ENCODE peak calls at places on chromosomes 1 and 21, in eight cellular contexts. One of them, this sample, is unnamed.

GRCh38 chr1:218643281-218643680 is 298.1 kb downstream of the TGFB2 start:
- DNase-seq in heart left ventricle: no peak
- DNase-seq in K562: no peak
- DNase-seq in transverse colon: no peak
- DNase-seq in adipocyte: no peak
- DNase-seq in mammary epithelial cell: no peak
- DNase-seq in gastrocnemius medialis: no peak
- DNase-seq in upper lobe of right lung: no peak
- DNase-seq in this sample: no peak

GRCh38 chr1:101174722-101175121 is 62.1 kb upstream of the S1PR1 start:
- DNase-seq in heart left ventricle: no peak
- DNase-seq in K562: no peak
- DNase-seq in transverse colon: no peak
- DNase-seq in adipocyte: peak; percentile 72
- DNase-seq in mammary epithelial cell: peak; percentile 87
- DNase-seq in gastrocnemius medialis: no peak
- DNase-seq in upper lobe of right lung: no peak
- DNase-seq in this sample: no peak

GRCh38 chr1:55367273-55367672 is 152.1 kb upstream of the USP24 start:
- DNase-seq in heart left ventricle: no peak
- DNase-seq in K562: no peak
- DNase-seq in transverse colon: no peak
- DNase-seq in adipocyte: no peak
- DNase-seq in mammary epithelial cell: no peak
- DNase-seq in gastrocnemius medialis: no peak
- DNase-seq in upper lobe of right lung: no peak
- DNase-seq in this sample: no peak

GRCh38 chr1:214492405-214493075 is 58.9 kb downstream of the PTPN14 start:
- DNase-seq in heart left ventricle: no peak
- DNase-seq in K562: no peak
- DNase-seq in transverse colon: no peak
- DNase-seq in adipocyte: no peak
- DNase-seq in mammary epithelial cell: no peak
- DNase-seq in gastrocnemius medialis: peak; percentile 21
- DNase-seq in upper lobe of right lung: no peak
- DNase-seq in this sample: no peak

GRCh38 chr1:32195531-32195930 is 4.9 kb upstream of the CCDC28B start:
- DNase-seq in heart left ventricle: no peak
- DNase-seq in K562: no peak
- DNase-seq in transverse colon: no peak
- DNase-seq in adipocyte: no peak
- DNase-seq in mammary epithelial cell: no peak
- DNase-seq in gastrocnemius medialis: no peak
- DNase-seq in upper lobe of right lung: no peak
- DNase-seq in this sample: no peak

GRCh38 chr1:235617808-235618207 is 31.8 kb downstream of the GNG4 start:
- DNase-seq in heart left ventricle: no peak
- DNase-seq in K562: no peak
- DNase-seq in transverse colon: no peak
- DNase-seq in adipocyte: peak; percentile 58
- DNase-seq in mammary epithelial cell: peak; percentile 37
- DNase-seq in gastrocnemius medialis: no peak
- DNase-seq in upper lobe of right lung: no peak
- DNase-seq in this sample: no peak

GRCh38 chr1:19646366-19646765 is 2.3 kb downstream of the NBL1 start:
- DNase-seq in heart left ventricle: no peak
- DNase-seq in K562: no peak
- DNase-seq in transverse colon: peak; percentile 89
- DNase-seq in adipocyte: no peak
- DNase-seq in mammary epithelial cell: peak; percentile 53
- DNase-seq in gastrocnemius medialis: no peak
- DNase-seq in upper lobe of right lung: no peak
- DNase-seq in this sample: no peak

GRCh38 chr1:76247261-76247852 is 172.8 kb downstream of the ST6GALNAC3 start:
- DNase-seq in heart left ventricle: no peak
- DNase-seq in K562: no peak
- DNase-seq in transverse colon: no peak
- DNase-seq in adipocyte: no peak
- DNase-seq in mammary epithelial cell: no peak
- DNase-seq in gastrocnemius medialis: no peak
- DNase-seq in upper lobe of right lung: no peak
- DNase-seq in this sample: no peak

GRCh38 chr1:13930151-13930550 is 230.2 kb downstream of the PRDM2 start:
- DNase-seq in heart left ventricle: no peak
- DNase-seq in K562: peak; percentile 52
- DNase-seq in transverse colon: no peak
- DNase-seq in adipocyte: no peak
- DNase-seq in mammary epithelial cell: no peak
- DNase-seq in gastrocnemius medialis: no peak
- DNase-seq in upper lobe of right lung: no peak
- DNase-seq in this sample: no peak

GRCh38 chr1:24085546-24085945 is 26.4 kb downstream of the MYOM3 start:
- DNase-seq in heart left ventricle: no peak
- DNase-seq in K562: no peak
- DNase-seq in transverse colon: no peak
- DNase-seq in adipocyte: peak; percentile 72
- DNase-seq in mammary epithelial cell: peak; percentile 36
- DNase-seq in gastrocnemius medialis: no peak
- DNase-seq in upper lobe of right lung: no peak
- DNase-seq in this sample: no peak

GRCh38 chr1:29761159-29761928 is 525.0 kb downstream of the PTPRU start:
- DNase-seq in heart left ventricle: no peak
- DNase-seq in K562: no peak
- DNase-seq in transverse colon: no peak
- DNase-seq in adipocyte: no peak
- DNase-seq in mammary epithelial cell: no peak
- DNase-seq in gastrocnemius medialis: no peak
- DNase-seq in upper lobe of right lung: no peak
- DNase-seq in this sample: no peak

GRCh38 chr1:84780000-84780716 is 89.9 kb upstream of the SSX2IP start:
- DNase-seq in heart left ventricle: no peak
- DNase-seq in K562: no peak
- DNase-seq in transverse colon: no peak
- DNase-seq in adipocyte: peak; percentile 63
- DNase-seq in mammary epithelial cell: peak; percentile 76
- DNase-seq in gastrocnemius medialis: no peak
- DNase-seq in upper lobe of right lung: no peak
- DNase-seq in this sample: no peak

GRCh38 chr1:66291047-66291864 is 242.7 kb upstream of the SGIP1 start:
- DNase-seq in heart left ventricle: no peak
- DNase-seq in K562: no peak
- DNase-seq in transverse colon: no peak
- DNase-seq in adipocyte: no peak
- DNase-seq in mammary epithelial cell: no peak
- DNase-seq in gastrocnemius medialis: no peak
- DNase-seq in upper lobe of right lung: no peak
- DNase-seq in this sample: no peak

DNA sequence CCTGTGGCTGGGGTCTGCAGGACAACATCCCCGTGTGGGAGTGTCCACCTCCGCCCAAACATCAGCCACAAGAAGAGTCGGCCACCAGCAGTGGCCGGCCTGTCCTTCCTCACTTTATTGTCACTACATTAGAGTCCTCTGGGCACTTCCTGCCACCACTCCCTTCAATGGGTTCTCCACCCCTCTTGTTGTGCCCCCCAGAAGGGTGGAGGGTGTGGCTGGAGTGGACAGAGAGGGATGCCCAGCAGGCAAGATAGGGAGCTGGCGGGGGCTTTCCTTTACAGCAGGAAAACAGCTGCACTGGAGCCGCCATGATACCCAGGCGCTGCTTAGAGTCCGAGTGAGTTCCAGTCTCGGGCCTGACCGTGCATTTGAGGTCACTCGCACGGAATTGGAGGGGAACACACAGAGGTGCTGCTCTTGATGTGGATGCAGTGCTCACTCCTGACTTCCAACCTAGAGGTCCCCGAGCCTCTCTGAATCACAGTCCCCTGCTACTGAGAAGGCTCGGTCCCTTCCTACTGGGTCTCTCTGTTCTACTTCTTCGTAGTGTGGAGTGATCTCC is 40.7 kb downstream of the VPS26C start:
- DNase-seq in heart left ventricle: no peak
- DNase-seq in K562: no peak
- DNase-seq in transverse colon: no peak
- DNase-seq in adipocyte: no peak
- DNase-seq in mammary epithelial cell: no peak
- DNase-seq in gastrocnemius medialis: no peak
- DNase-seq in upper lobe of right lung: no peak
- DNase-seq in this sample: no peak
- H3K36me3 ChIP-seq in heart left ventricle: peaks cover 47% of the 10 kb centered on the region
- H3K36me3 ChIP-seq in K562: peaks cover 84% of the 10 kb centered on the region
- H3K36me3 ChIP-seq in transverse colon: peaks cover 62% of the 10 kb centered on the region
- H3K36me3 ChIP-seq in adipocyte: peaks cover 83% of the 10 kb centered on the region
- H3K36me3 ChIP-seq in mammary epithelial cell: peaks cover 9% of the 10 kb centered on the region
- H3K36me3 ChIP-seq in gastrocnemius medialis: peaks cover 81% of the 10 kb centered on the region
- H3K36me3 ChIP-seq in upper lobe of right lung: peaks cover 79% of the 10 kb centered on the region
- H3K36me3 ChIP-seq in this sample: peaks cover 7% of the 10 kb centered on the region

DNA sequence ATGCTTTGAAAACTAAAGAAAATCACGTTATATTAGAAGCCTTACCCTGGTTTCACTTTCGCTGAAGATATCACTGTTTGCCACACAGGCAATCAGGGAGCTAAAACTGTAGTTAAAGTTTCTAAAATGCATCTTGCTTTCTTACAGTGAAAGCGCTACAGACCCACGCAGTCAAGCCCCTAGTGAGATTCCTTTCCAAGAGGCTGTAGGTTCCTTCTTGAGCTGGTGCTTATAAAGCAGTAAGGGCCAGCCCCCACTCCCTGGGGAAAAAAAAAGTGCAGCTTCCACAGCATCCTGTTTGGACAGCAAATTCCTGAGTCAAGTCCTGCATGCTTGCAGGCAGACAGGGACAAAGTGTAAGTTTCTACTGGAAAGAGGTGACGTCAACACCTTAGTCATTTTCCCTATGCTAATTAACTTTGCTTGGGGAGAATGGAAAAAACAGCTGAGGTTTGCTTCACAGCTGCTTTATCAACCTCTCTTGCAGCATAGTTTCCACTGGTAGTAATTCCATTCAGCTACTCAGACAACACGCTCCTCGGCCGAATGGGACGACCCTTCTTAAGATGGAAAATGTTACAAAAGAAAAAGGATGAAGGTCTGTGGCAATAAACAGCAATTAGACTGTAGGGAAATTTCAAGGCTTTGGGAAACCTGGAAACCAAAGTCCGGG is 14.7 kb upstream of the KCNE1 start:
- DNase-seq in heart left ventricle: peak; percentile 86
- DNase-seq in K562: no peak
- DNase-seq in transverse colon: peak; percentile 76
- DNase-seq in adipocyte: peak; percentile 98
- DNase-seq in mammary epithelial cell: peak; percentile 98
- DNase-seq in gastrocnemius medialis: peak; percentile 33
- DNase-seq in upper lobe of right lung: no peak
- DNase-seq in this sample: peak; percentile 76
- H3K4me3 ChIP-seq in heart left ventricle: peak overlapping the region; percentile 67
- H3K4me3 ChIP-seq in K562: no peak overlapping the region
- H3K4me3 ChIP-seq in transverse colon: peak overlapping the region; percentile 15
- H3K4me3 ChIP-seq in adipocyte: peak overlapping the region; percentile 82
- H3K4me3 ChIP-seq in mammary epithelial cell: peak overlapping the region; percentile 51
- H3K4me3 ChIP-seq in gastrocnemius medialis: peak overlapping the region; percentile 30
- H3K4me3 ChIP-seq in upper lobe of right lung: peak overlapping the region; percentile 56
- H3K4me3 ChIP-seq in this sample: peak overlapping the region; percentile 51

GRCh38 chr1:43669878-43670277 is 19.9 kb downstream of the KDM4A start:
- DNase-seq in heart left ventricle: no peak
- DNase-seq in K562: no peak
- DNase-seq in transverse colon: no peak
- DNase-seq in adipocyte: no peak
- DNase-seq in mammary epithelial cell: no peak
- DNase-seq in gastrocnemius medialis: no peak
- DNase-seq in upper lobe of right lung: no peak
- DNase-seq in this sample: no peak
- H3K36me3 ChIP-seq in heart left ventricle: peaks cover 78% of the 10 kb centered on the region
- H3K36me3 ChIP-seq in K562: peaks cover 86% of the 10 kb centered on the region
- H3K36me3 ChIP-seq in transverse colon: peaks cover 88% of the 10 kb centered on the region
- H3K36me3 ChIP-seq in adipocyte: peaks cover 88% of the 10 kb centered on the region
- H3K36me3 ChIP-seq in mammary epithelial cell: peaks cover 48% of the 10 kb centered on the region
- H3K36me3 ChIP-seq in gastrocnemius medialis: peaks cover 94% of the 10 kb centered on the region
- H3K36me3 ChIP-seq in upper lobe of right lung: peaks cover 100% of the 10 kb centered on the region
- H3K36me3 ChIP-seq in this sample: peaks cover 100% of the 10 kb centered on the region

DNA sequence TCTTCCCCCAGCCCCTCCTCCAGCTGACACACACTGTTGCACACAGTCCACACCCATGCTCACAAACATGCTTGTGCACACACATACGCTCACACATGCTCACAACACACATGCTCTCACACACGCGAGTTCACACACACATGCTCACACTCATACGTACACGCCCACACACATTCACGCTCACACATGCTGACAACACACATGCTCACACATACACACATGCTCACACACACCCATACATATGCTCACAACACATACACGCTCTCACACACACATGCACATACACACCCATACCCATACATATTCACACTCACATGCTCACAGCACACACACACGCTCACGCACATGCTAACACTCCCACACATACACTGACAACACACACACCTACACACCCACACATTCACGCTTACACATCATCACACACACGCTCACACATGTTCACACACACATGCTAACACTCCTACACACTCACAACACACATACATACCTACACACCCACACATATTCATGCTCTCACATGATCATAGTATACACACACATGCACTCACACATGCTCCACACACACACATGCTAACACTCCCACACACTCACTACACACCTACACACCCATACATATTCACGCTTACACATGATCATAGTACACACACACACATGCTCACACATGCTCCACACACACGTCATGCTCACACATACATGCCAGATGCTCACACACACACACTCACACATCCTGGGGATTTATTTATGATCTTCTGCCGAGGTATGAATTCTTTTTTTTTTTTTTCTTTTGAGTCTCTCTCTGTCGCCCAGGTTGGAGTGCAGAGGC is 10.7 kb downstream of the DRAXIN start:
- DNase-seq in heart left ventricle: no peak
- DNase-seq in K562: no peak
- DNase-seq in transverse colon: no peak
- DNase-seq in adipocyte: no peak
- DNase-seq in mammary epithelial cell: no peak
- DNase-seq in gastrocnemius medialis: no peak
- DNase-seq in upper lobe of right lung: no peak
- DNase-seq in this sample: no peak
- H3K4me3 ChIP-seq in heart left ventricle: no peak overlapping the region
- H3K4me3 ChIP-seq in K562: no peak overlapping the region
- H3K4me3 ChIP-seq in transverse colon: no peak overlapping the region
- H3K4me3 ChIP-seq in adipocyte: no peak overlapping the region
- H3K4me3 ChIP-seq in mammary epithelial cell: no peak overlapping the region
- H3K4me3 ChIP-seq in gastrocnemius medialis: no peak overlapping the region
- H3K4me3 ChIP-seq in upper lobe of right lung: no peak overlapping the region
- H3K4me3 ChIP-seq in this sample: no peak overlapping the region

GRCh38 chr1:163161337-163161736 is 41.4 kb downstream of the RGS5 start:
- DNase-seq in heart left ventricle: no peak
- DNase-seq in K562: no peak
- DNase-seq in transverse colon: no peak
- DNase-seq in adipocyte: no peak
- DNase-seq in mammary epithelial cell: no peak
- DNase-seq in gastrocnemius medialis: no peak
- DNase-seq in upper lobe of right lung: no peak
- DNase-seq in this sample: no peak

DNA sequence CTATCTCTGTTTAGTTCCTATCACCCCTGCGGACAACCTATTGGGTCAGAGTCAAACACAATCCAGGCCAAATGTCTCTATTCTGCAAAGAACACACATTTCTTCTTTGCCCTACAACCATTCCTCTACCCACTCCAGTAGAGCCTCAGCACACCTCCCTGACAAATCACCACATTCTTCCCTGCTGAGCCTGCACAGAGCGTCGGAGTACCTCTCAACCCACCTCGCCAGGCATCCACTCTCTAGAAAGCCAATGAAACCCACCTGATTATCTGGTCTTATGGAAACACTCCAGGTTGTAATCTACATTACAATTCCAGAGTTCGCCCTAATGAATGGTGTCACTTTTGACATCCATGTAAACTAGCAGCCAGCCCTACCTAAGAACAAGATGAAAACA is 47.1 kb downstream of the RGS5 start:
- DNase-seq in heart left ventricle: no peak
- DNase-seq in K562: no peak
- DNase-seq in transverse colon: no peak
- DNase-seq in adipocyte: no peak
- DNase-seq in mammary epithelial cell: no peak
- DNase-seq in gastrocnemius medialis: no peak
- DNase-seq in upper lobe of right lung: no peak
- DNase-seq in this sample: no peak
- H3K36me3 ChIP-seq in heart left ventricle: no peaks in the 10 kb centered on the region
- H3K36me3 ChIP-seq in K562: no peaks in the 10 kb centered on the region
- H3K36me3 ChIP-seq in transverse colon: no peaks in the 10 kb centered on the region
- H3K36me3 ChIP-seq in adipocyte: no peaks in the 10 kb centered on the region
- H3K36me3 ChIP-seq in mammary epithelial cell: no peaks in the 10 kb centered on the region
- H3K36me3 ChIP-seq in gastrocnemius medialis: no peaks in the 10 kb centered on the region
- H3K36me3 ChIP-seq in upper lobe of right lung: no peaks in the 10 kb centered on the region
- H3K36me3 ChIP-seq in this sample: peaks cover 5% of the 10 kb centered on the region

This sample was measured in tibial nerve.